ENCODE peak calls at places on chromosomes 3 and 15, in nine cellular contexts. O is HCT116, S is DND-41, Q is mammary epithelial cell, C is SK-N-SH, J is fibroblast of lung, R is trophoblast cell, W is mesendoderm, U is GM23248. Y is an unnamed sample.

GRCh38 chr3:23183731-23184130 is 19.4 kb upstream of the UBE2E2 start:
- DNase-seq in O (peak; percentile 54), S (no peak), Q (peak; percentile 62), C (peak; percentile 4), J (peak; percentile 69), R (peak; percentile 82), W (peak; percentile 91), U (peak; percentile 61), Y (peak; percentile 39)

GRCh38 chr3:123143669-123144411 is 57.9 kb upstream of the SEC22A start:
- DNase-seq in O (no peak), S (no peak), Q (no peak), C (no peak), J (no peak), R (peak; percentile 17), W (peak; percentile 79), U (peak; percentile 35), Y (no peak)

GRCh38 chr3:128095222-128095703 is 28.3 kb downstream of the RUVBL1 start:
- DNase-seq in O (peak; percentile 32), S (peak; percentile 71), Q (peak; percentile 86), C (peak; percentile 86), J (peak; percentile 83), R (peak; percentile 95), W (peak; percentile 89), U (peak; percentile 92), Y (peak; percentile 81)

GRCh38 chr3:45826321-45826720 is 15.6 kb downstream of the LZTFL1 start:
- DNase-seq in O (no peak), S (no peak), Q (peak; percentile 54), C (no peak), J (no peak), R (no peak), W (no peak), U (no peak), Y (no peak)

GRCh38 chr15:40593130-40593529 is 919 bp upstream of the KNL1 start:
- DNase-seq in O (no peak), S (no peak), Q (no peak), C (no peak), J (no peak), R (no peak), W (no peak), U (no peak), Y (no peak)

GRCh38 chr3:40845916-40846315 is 321.2 kb downstream of the ZNF621 start:
- DNase-seq in O (no peak), S (no peak), Q (no peak), C (no peak), J (no peak), R (no peak), W (no peak), U (no peak), Y (no peak)

GRCh38 chr15:62187910-62188309 is 22.8 kb upstream of the C2CD4B start:
- DNase-seq in O (no peak), S (no peak), Q (peak; percentile 21), C (no peak), J (no peak), R (no peak), W (no peak), U (no peak), Y (no peak)

GRCh38 chr3:131794766-131795381 is 239.9 kb downstream of the CPNE4 start:
- DNase-seq in O (peak; percentile 39), S (peak; percentile 41), Q (peak; percentile 29), C (peak; percentile 40), J (peak; percentile 74), R (peak; percentile 80), W (peak; percentile 76), U (peak; percentile 75), Y (peak; percentile 34)

GRCh38 chr15:77858677-77859490 is 218.6 kb downstream of the TBC1D2B start:
- DNase-seq in O (no peak), S (no peak), Q (no peak), C (no peak), J (no peak), R (no peak), W (no peak), U (no peak), Y (no peak)

GRCh38 chr3:31862861-31863260 is 118.2 kb downstream of the OSBPL10 start:
- DNase-seq in O (no peak), S (no peak), Q (no peak), C (no peak), J (peak; percentile 29), R (no peak), W (no peak), U (no peak), Y (peak; percentile 22)

GRCh38 chr15:85581495-85581894 is 201.1 kb downstream of the AKAP13 start:
- DNase-seq in O (no peak), S (peak; percentile 13), Q (no peak), C (no peak), J (no peak), R (peak; percentile 25), W (no peak), U (no peak), Y (no peak)

GRCh38 chr3:127339943-127340861 is 52.4 kb upstream of the PRR20G start:
- DNase-seq in O (no peak), S (no peak), Q (no peak), C (no peak), J (no peak), R (no peak), W (no peak), U (no peak), Y (no peak)

GRCh38 chr3:182215881-182216280 is 504.2 kb downstream of the SOX2 start:
- DNase-seq in O (no peak), S (no peak), Q (no peak), C (no peak), J (no peak), R (no peak), W (no peak), U (no peak), Y (no peak)
- H3K79me2 ChIP-seq in O (no peaks in the 10 kb centered on the region), S (no peaks in the 10 kb centered on the region), Q (no peaks in the 10 kb centered on the region), C (no peaks in the 10 kb centered on the region), J (no peaks in the 10 kb centered on the region), R (no peaks in the 10 kb centered on the region), W (no peaks in the 10 kb centered on the region), U (no peaks in the 10 kb centered on the region), Y (no peaks in the 10 kb centered on the region)

GRCh38 chr3:11096266-11097135 is 57.8 kb upstream of the HRH1 start:
- DNase-seq in O (peak; percentile 74), S (peak; percentile 72), Q (peak; percentile 93), C (peak; percentile 91), J (peak; percentile 85), R (peak; percentile 59), W (peak; percentile 80), U (peak; percentile 98), Y (peak; percentile 87)
- H3K4me3 ChIP-seq in O (peak overlapping the region; percentile 44), S (peak overlapping the region; percentile 26), Q (peak overlapping the region; percentile 24), C (peak overlapping the region; percentile 54), J (peak overlapping the region; percentile 48), R (no peak overlapping the region), W (no peak overlapping the region), U (peak overlapping the region; percentile 73), Y (peak overlapping the region; percentile 54)

DNA sequence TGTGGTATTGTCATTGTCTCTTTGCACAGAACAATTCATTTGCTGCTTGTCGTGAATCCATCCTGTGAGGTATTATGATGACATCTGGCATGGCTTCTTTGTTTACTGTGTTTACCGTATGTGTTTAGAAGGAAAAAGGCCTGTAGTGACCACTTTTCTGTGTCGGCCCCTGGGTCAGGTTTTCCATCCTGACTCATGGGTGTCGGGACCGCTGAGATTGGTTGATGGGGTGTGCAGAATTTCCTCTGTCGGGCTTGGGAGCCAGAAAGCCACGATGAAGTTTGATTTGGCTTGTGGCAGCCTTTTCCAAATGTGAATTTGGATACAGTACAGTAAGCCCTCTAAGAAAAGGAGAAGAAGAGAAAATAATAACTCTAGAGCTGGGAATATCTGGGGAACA is 113.5 kb downstream of the FNDC3B start:
- DNase-seq in O (no peak), S (no peak), Q (no peak), C (no peak), J (no peak), R (peak; percentile 39), W (no peak), U (peak; percentile 87), Y (peak; percentile 80)
- H3K9ac ChIP-seq in O (peak overlapping the region; percentile 53), S (no peak overlapping the region), Q (peak overlapping the region; percentile 85), C (peak overlapping the region; percentile 62), J (peak overlapping the region; percentile 43), R (no peak overlapping the region), W (no peak overlapping the region), U (peak overlapping the region; percentile 87), Y (peak overlapping the region; percentile 86)

DNA sequence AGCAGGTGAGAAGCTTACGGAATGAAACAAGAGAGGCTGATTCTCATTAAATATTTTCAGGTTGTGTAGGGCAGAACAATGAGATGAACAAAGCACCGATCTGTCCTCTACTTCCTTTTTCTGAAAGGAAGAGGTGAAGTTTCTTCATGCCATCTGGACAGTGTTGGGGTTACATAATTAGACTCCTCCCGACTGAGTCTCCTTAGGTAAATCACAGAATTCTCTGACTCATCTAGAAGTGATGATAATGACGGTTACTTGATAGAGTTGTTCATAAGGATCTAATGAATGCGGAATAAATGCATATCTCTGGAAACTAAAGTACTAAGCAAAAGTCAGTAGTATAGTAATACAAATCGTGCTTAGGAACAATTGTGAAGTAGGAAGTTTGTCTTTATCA is 21.2 kb downstream of the CRTC3 start:
- DNase-seq in O (no peak), S (no peak), Q (no peak), C (no peak), J (no peak), R (no peak), W (no peak), U (peak; percentile 41), Y (no peak)
- H3K79me2 ChIP-seq in O (peaks cover 15% of the 10 kb centered on the region), S (no peaks in the 10 kb centered on the region), Q (peaks cover 24% of the 10 kb centered on the region), C (peaks cover 64% of the 10 kb centered on the region), J (peaks cover 9% of the 10 kb centered on the region), R (no peaks in the 10 kb centered on the region), W (no peaks in the 10 kb centered on the region), U (peaks cover 77% of the 10 kb centered on the region), Y (peaks cover 15% of the 10 kb centered on the region)

GRCh38 chr15:68057089-68057488 is 3.0 kb downstream of the PIAS1 start:
- DNase-seq in O (no peak), S (no peak), Q (no peak), C (no peak), J (peak; percentile 20), R (no peak), W (no peak), U (peak; percentile 15), Y (no peak)
- H3K4me3 ChIP-seq in O (no peak overlapping the region), S (no peak overlapping the region), Q (no peak overlapping the region), C (no peak overlapping the region), J (no peak overlapping the region), R (no peak overlapping the region), W (no peak overlapping the region), U (no peak overlapping the region), Y (no peak overlapping the region)

DNA sequence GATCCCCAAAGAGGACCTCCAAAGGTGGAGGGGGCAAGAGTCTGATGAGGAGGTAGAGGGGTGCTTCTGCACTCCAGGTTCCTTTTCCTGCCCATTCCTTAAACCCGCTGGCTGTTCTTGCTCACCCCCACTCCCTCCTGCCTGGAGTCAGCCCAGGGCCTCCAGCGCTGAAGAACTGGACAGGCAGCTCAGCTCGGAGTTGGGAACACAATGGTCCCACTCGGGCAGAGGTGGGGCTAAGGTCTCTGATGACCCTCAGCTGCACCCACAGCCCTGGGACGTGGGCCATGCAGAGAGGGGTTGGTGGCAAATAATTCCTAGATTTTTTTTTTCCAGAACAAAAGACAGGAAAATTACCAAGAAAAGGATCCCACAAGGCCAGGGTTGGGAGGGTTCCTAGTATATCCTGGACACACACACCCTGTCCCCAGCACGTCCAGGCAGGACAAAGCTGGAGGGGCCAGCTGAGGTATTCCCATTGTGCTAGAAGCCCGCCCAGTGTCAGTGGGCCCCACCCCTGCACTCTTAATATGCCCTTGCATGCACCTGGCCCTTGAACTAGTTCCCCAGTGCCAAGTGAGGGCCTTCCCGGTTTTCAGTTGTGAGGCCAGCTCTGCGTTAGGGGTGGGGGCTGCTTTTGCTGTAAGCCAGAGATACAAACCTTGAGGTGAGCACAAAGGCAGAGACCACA is 22.1 kb upstream of the IP6K2 start:
- DNase-seq in O (no peak), S (no peak), Q (no peak), C (peak; percentile 30), J (no peak), R (no peak), W (no peak), U (no peak), Y (no peak)
- H3K9ac ChIP-seq in O (no peak overlapping the region), S (no peak overlapping the region), Q (no peak overlapping the region), C (no peak overlapping the region), J (no peak overlapping the region), R (no peak overlapping the region), W (no peak overlapping the region), U (no peak overlapping the region), Y (no peak overlapping the region)

GRCh38 chr3:15882577-15882976 is 84.8 kb upstream of the ANKRD28 start:
- DNase-seq in O (no peak), S (no peak), Q (no peak), C (no peak), J (no peak), R (no peak), W (no peak), U (no peak), Y (no peak)
- H3K79me2 ChIP-seq in O (no peaks in the 10 kb centered on the region), S (no peaks in the 10 kb centered on the region), Q (no peaks in the 10 kb centered on the region), C (no peaks in the 10 kb centered on the region), J (no peaks in the 10 kb centered on the region), R (no peaks in the 10 kb centered on the region), W (no peaks in the 10 kb centered on the region), U (no peaks in the 10 kb centered on the region), Y (no peaks in the 10 kb centered on the region)

Y was measured in astrocyte.